ENCODE peak calls at places on chromosome 4, in nine cellular contexts. C, F, J, Q, T, R, O, H and P are unnamed samples. For H3K27me3 and H3K4me1, the result is how much of the 10 kb centered on the place peaks cover.

GRCh38 chr4:8552581-8553205 is 27.5 kb upstream of the GPR78 start:
- DNase-seq in F (no peak), T (no peak), O (no peak), C (no peak), Q (no peak), R (no peak), H (no peak), J (no peak), P (no peak)

GRCh38 chr4:7480423-7480822 is 45.7 kb upstream of the PSAPL1 start:
- DNase-seq in R (no peak), F (no peak), T (no peak), O (no peak), C (no peak), Q (no peak), H (no peak), J (no peak), P (no peak)

GRCh38 chr4:52600275-52600674 is 58.8 kb downstream of the USP46 start:
- DNase-seq in H (no peak), Q (no peak), F (no peak), T (no peak), R (no peak), C (no peak), J (no peak), O (no peak), P (no peak)

GRCh38 chr4:153071953-153072622 is 132.2 kb upstream of the TRIM2 start:
- DNase-seq in C (no peak), T (no peak), O (no peak), Q (no peak), J (no peak), R (no peak), F (no peak), H (no peak), P (no peak)

GRCh38 chr4:112910109-112910736 is 139.2 kb upstream of the ANK2 start:
- DNase-seq in C (no peak), F (no peak), Q (peak), H (peak), O (no peak), T (peak), R (peak), J (no peak), P (no peak)

GRCh38 chr4:73822389-73822788 is 14.1 kb upstream of the CXCL6 start:
- DNase-seq in F (no peak), C (no peak), R (no peak), J (no peak), T (peak), O (no peak), Q (no peak), H (no peak), P (no peak)

GRCh38 chr4:43423276-43423675 is 530.8 kb downstream of the GRXCR1 start:
- DNase-seq in O (no peak), C (no peak), J (no peak), T (no peak), Q (no peak), R (no peak), F (no peak), H (no peak), P (no peak)

GRCh38 chr4:29708473-29708872 is 1011.7 kb upstream of the PCDH7 start:
- DNase-seq in H (no peak), O (no peak), R (peak), C (no peak), J (no peak), Q (peak), F (no peak), T (peak), P (no peak)

GRCh38 chr4:79653871-79654270 is 245.8 kb upstream of the GK2 start:
- DNase-seq in J (no peak), H (no peak), O (no peak), F (no peak), R (no peak), Q (no peak), T (no peak), C (no peak), P (no peak)

GRCh38 chr4:173171098-173171497 is 2.5 kb downstream of the GALNT7 start:
- DNase-seq in J (no peak), T (peak), H (no peak), R (peak), Q (peak), C (no peak), F (peak), O (no peak), P (no peak)

GRCh38 chr4:3707423-3708102 is 58.6 kb upstream of the ADRA2C start:
- DNase-seq in O (no peak), T (no peak), Q (no peak), H (peak), C (no peak), F (no peak), J (no peak), R (no peak), P (no peak)

GRCh38 chr4:3360741-3361140 is 67.9 kb downstream of the RGS12 start:
- DNase-seq in Q (no peak), J (peak), R (no peak), H (no peak), O (no peak), F (no peak), T (no peak), C (no peak), P (no peak)

GRCh38 chr4:128825226-128825625 is 15.7 kb downstream of the JADE1 start:
- DNase-seq in Q (no peak), T (peak), O (no peak), F (no peak), C (no peak), H (no peak), R (peak), J (no peak), P (no peak)

GRCh38 chr4:175784986-175785525 is 27.0 kb downstream of the GPM6A start:
- DNase-seq in Q (no peak), J (no peak), H (no peak), R (no peak), C (no peak), O (no peak), F (no peak), T (peak), P (no peak)

GRCh38 chr4:56731857-56732256 is 50.8 kb upstream of the HOPX start:
- DNase-seq in C (no peak), Q (no peak), F (peak), H (no peak), J (no peak), T (no peak), O (peak), R (peak), P (peak)

GRCh38 chr4:57074753-57075152 is 35.4 kb downstream of the IGFBP7 start:
- DNase-seq in C (no peak), O (no peak), T (peak), Q (peak), F (no peak), H (no peak), R (no peak), J (no peak), P (no peak)

GRCh38 chr4:88106205-88106604 is 52.2 kb downstream of the ABCG2 start:
- DNase-seq in Q (peak), O (no peak), R (no peak), C (no peak), F (no peak), H (no peak), J (no peak), T (peak), P (no peak)

GRCh38 chr4:78691971-78692814 is 84.0 kb upstream of the BMP2K start:
- DNase-seq in Q (peak), J (no peak), H (no peak), F (peak), R (peak), O (no peak), T (no peak), C (no peak), P (no peak)

GRCh38 chr4:187302456-187302855 is 578.8 kb upstream of the FAT1 start:
- DNase-seq in O (no peak), H (no peak), J (no peak), F (no peak), R (no peak), Q (peak), C (no peak), T (peak), P (no peak)

GRCh38 chr4:147734496-147734895 is 2.6 kb downstream of the ARHGAP10 start:
- DNase-seq in F (no peak), H (no peak), C (no peak), Q (no peak), O (no peak), T (no peak), R (no peak), J (no peak), P (no peak)

GRCh38 chr4:8212606-8213005 is 13.5 kb downstream of the SH3TC1 start:
- DNase-seq in O (no peak), C (no peak), J (no peak), R (no peak), Q (no peak), T (no peak), F (no peak), H (no peak), P (no peak)

GRCh38 chr4:8025668-8026067 is 86.0 kb upstream of the AFAP1 start:
- DNase-seq in H (no peak), R (no peak), F (no peak), O (no peak), Q (no peak), C (no peak), J (no peak), T (no peak), P (no peak)

GRCh38 chr4:114385195-114385985 is 213.2 kb upstream of the UGT8 start:
- DNase-seq in J (no peak), Q (no peak), F (no peak), T (no peak), O (no peak), R (no peak), H (no peak), C (no peak), P (no peak)

GRCh38 chr4:74567981-74568380 is 123.0 kb downstream of the AREG start:
- DNase-seq in Q (no peak), O (no peak), T (no peak), F (no peak), J (no peak), H (no peak), C (no peak), R (no peak), P (no peak)

GRCh38 chr4:186728631-186729271 is 5.1 kb upstream of the FAT1 start:
- DNase-seq in F (no peak), Q (no peak), C (no peak), H (no peak), O (no peak), J (no peak), T (peak), R (no peak), P (no peak)

GRCh38 chr4:53722110-53722509 is 130.8 kb upstream of the LNX1 start:
- DNase-seq in H (no peak), C (no peak), R (no peak), Q (no peak), O (no peak), J (no peak), T (no peak), F (no peak), P (no peak)

GRCh38 chr4:137961051-137961438 is 281.1 kb downstream of the SLC7A11 start:
- DNase-seq in T (no peak), J (no peak), C (no peak), Q (no peak), R (peak), O (no peak), H (no peak), F (no peak), P (no peak)

GRCh38 chr4:102493257-102493656 is 7.9 kb upstream of the NFKB1 start:
- DNase-seq in O (no peak), Q (no peak), J (no peak), H (no peak), F (no peak), T (no peak), C (no peak), R (no peak), P (no peak)

GRCh38 chr4:148210661-148211060 is 231.6 kb downstream of the NR3C2 start:
- DNase-seq in O (no peak), F (no peak), Q (no peak), T (no peak), R (no peak), J (no peak), C (no peak), H (no peak), P (no peak)

GRCh38 chr4:165709973-165710526 is 163.0 kb upstream of the TLL1 start:
- DNase-seq in C (no peak), R (peak), H (no peak), T (no peak), O (no peak), F (no peak), Q (no peak), J (no peak), P (no peak)

GRCh38 chr4:184386271-184386781 is 88.0 kb downstream of the IRF2 start:
- DNase-seq in T (no peak), H (no peak), Q (no peak), J (no peak), O (no peak), F (peak), R (peak), C (no peak), P (no peak)

GRCh38 chr4:185421366-185422124 is 4.2 kb downstream of the UFSP2 start:
- DNase-seq in R (no peak), O (no peak), F (no peak), J (no peak), Q (peak), T (peak), H (no peak), C (no peak), P (no peak)

GRCh38 chr4:113447695-113448265 is 313.8 kb downstream of the CAMK2D start:
- DNase-seq in Q (no peak), J (no peak), C (no peak), R (no peak), H (peak), T (no peak), O (no peak), F (no peak), P (no peak)

GRCh38 chr4:80257851-80258250 is 8.6 kb upstream of the FGF5 start:
- DNase-seq in J (no peak), T (no peak), C (no peak), O (no peak), R (no peak), F (no peak), Q (no peak), H (no peak), P (no peak)

GRCh38 chr4:15851969-15852368 is 73.8 kb downstream of the CD38 start:
- DNase-seq in H (no peak), C (no peak), T (no peak), R (no peak), F (no peak), O (no peak), J (no peak), Q (no peak), P (no peak)

GRCh38 chr4:169174247-169174646 is 96.5 kb downstream of the SH3RF1 start:
- DNase-seq in J (no peak), T (no peak), O (no peak), Q (no peak), F (no peak), R (no peak), H (no peak), C (no peak), P (no peak)

GRCh38 chr4:590313-590841 is 14.3 kb upstream of the TMEM271 start:
- DNase-seq in O (no peak), T (no peak), F (no peak), R (no peak), C (no peak), J (no peak), H (no peak), Q (no peak), P (no peak)

GRCh38 chr4:588351-588849 is 12.3 kb upstream of the TMEM271 start:
- DNase-seq in C (no peak), J (no peak), F (no peak), O (no peak), T (no peak), H (no peak), Q (no peak), R (no peak), P (no peak)

GRCh38 chr4:592825-593520 is 16.9 kb upstream of the TMEM271 start:
- DNase-seq in R (no peak), J (no peak), H (no peak), O (no peak), C (no peak), Q (no peak), F (no peak), T (no peak), P (no peak)

GRCh38 chr4:587671-588350 is 11.7 kb upstream of the TMEM271 start:
- DNase-seq in J (no peak), H (no peak), C (no peak), F (no peak), R (no peak), Q (no peak), T (no peak), O (no peak), P (no peak)

DNA sequence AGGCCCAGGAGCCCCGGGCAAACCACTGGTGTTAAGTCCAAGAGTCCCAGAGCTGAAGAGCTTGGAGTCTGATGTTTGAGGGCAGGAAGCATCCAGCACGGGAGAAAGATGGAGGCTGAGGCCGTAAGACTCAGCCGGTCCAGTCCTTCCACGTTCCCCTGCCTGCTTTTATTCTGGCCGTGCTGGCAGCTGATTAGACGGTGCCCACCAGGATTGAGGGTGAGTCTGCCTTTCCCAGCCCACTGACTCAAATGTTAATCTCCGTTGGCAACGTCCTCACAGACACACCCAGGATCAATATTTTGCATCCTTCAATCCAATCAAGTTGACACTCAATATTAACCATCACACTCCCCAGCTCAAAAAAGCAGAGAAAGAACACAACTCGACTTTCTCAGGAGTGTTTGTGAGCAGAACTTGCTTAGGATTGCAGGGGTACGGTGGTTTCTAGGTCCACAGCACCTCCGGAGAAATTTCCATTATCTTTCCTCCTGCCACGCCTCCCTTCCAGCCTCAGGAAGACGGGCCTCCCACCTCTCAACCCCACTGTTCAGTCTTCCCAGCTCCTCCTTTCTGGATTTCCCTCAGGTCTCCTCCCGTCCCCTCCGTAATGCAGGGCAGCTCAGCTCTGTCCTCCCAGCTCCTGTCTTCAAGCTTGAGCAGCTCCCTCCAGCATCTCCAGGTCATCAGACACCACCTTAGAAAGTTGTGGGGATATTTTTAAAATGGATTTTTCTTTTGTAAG is 13.3 kb upstream of the TMEM271 start:
- DNase-seq in O (no peak), T (no peak), J (no peak), Q (no peak), H (no peak), R (no peak), F (no peak), C (no peak), P (no peak)
- H3K27me3 ChIP-seq in O (under half), T (under half), J (under half), Q (under half), H (under half), R (under half), F (under half), C (under half), P (under half)

GRCh38 chr4:139665690-139666529 is at the start of gene MGST2:
- DNase-seq in J (peak), R (peak), C (no peak), T (peak), F (peak), O (peak), Q (peak), H (peak), P (peak)
- H3K4me3 ChIP-seq in J (peak), R (peak), C (peak), T (peak), F (peak), O (peak), Q (peak), H (peak), P (peak)

DNA sequence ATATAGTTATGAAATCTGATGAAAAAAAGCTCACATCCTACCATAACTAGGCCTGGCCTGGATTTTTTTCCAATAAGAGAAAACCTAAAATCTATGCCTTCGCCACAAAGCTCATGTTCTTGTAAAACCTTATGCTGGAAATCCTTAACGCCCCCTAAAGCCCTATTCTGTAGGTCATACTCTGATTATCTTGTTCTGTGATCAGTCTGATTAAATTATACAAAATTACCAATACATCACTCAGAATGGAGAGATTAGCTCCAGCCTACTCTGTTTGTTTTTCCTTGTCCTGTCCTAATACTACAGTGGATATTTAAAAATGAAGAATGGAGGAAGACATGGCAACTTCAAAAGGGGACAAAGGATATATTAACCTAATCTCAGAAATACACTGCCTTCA is 7.2 kb downstream of the ZNF827 start:
- DNase-seq in C (no peak), T (no peak), F (no peak), H (no peak), Q (no peak), J (no peak), R (no peak), O (no peak), P (no peak)
- H3K4me1 ChIP-seq in C (under half), T (under half), F (under half), H (under half), Q (under half), J (under half), R (under half), O (under half), P (under half)

GRCh38 chr4:20252656-20253271 is 1.1 kb downstream of the SLIT2 start:
- DNase-seq in Q (peak), J (peak), C (no peak), H (peak), T (peak), F (no peak), R (peak), O (peak), P (peak)

GRCh38 chr4:20253272-20253798 is 1.6 kb downstream of the SLIT2 start:
- DNase-seq in H (no peak), C (no peak), F (no peak), T (peak), R (no peak), J (peak), O (no peak), Q (peak), P (peak)

GRCh38 chr4:20254517-20255250 is 3.0 kb downstream of the SLIT2 start:
- DNase-seq in Q (peak), F (no peak), J (peak), R (peak), O (peak), T (peak), C (no peak), H (peak), P (peak)

GRCh38 chr4:20255251-20255586 is 3.5 kb downstream of the SLIT2 start:
- DNase-seq in F (no peak), O (no peak), C (no peak), R (no peak), T (no peak), Q (no peak), H (no peak), J (no peak), P (no peak)

GRCh38 chr4:20253799-20254409 is 2.2 kb downstream of the SLIT2 start:
- DNase-seq in J (peak), R (peak), O (peak), F (no peak), Q (peak), H (peak), C (no peak), T (peak), P (peak)
- H3K27me3 ChIP-seq in J (under half), R (under half), O (under half), F (under half), Q (under half), H (under half), C (under half), T (under half), P (under half)

GRCh38 chr4:25233194-25233593 is 639 bp upstream of the PI4K2B start:
- DNase-seq in J (no peak), O (no peak), H (no peak), F (no peak), R (no peak), T (no peak), Q (no peak), C (no peak), P (no peak)
- H3K4me3 ChIP-seq in J (peak), O (peak), H (peak), F (peak), R (peak), T (no peak), Q (peak), C (peak), P (peak)

DNA sequence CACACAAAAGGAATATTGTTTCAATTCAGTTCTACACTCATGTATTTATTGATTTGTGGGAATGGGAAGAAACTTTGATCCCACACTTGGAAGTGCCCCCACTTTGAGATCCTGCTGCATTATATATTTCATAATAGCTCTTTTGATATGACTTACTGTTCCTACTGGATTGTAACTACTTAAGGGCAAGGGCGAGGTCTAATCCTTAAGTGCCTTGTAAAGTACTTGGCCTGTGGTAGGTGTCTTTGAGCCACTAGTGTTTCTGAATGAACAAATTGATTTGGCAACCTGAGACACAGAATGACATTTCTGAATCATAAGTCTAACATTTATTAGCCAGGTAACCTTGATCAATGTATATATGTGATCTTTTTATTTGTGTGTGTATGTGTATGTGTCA is 767.2 kb downstream of the RAB28 start:
- DNase-seq in F (no peak), O (no peak), H (no peak), R (no peak), J (no peak), C (no peak), Q (no peak), T (no peak), P (no peak)
- H3K4me1 ChIP-seq in F (under half), O (under half), H (under half), R (under half), J (under half), C (under half), Q (under half), T (under half), P (under half)

GRCh38 chr4:791866-792630 is 33.9 kb downstream of the CPLX1 start:
- DNase-seq in Q (no peak), T (peak), F (peak), O (no peak), C (no peak), R (no peak), J (no peak), H (peak), P (no peak)
- H3K27me3 ChIP-seq in Q (half or more), T (under half), F (under half), O (under half), C (under half), R (under half), J (half or more), H (under half), P (half or more)

GRCh38 chr4:22801391-22801790 is 108.7 kb downstream of the GBA3 start:
- DNase-seq in Q (no peak), C (no peak), R (no peak), H (no peak), O (no peak), F (no peak), J (no peak), T (no peak), P (no peak)
- H3K4me3 ChIP-seq in Q (no peak), C (no peak), R (no peak), H (no peak), O (no peak), F (no peak), J (no peak), T (no peak), P (no peak)